ENCODE peak calls at places on chromosomes 3 and 15, in four cellular contexts. One of them, this sample, is unnamed.

GRCh38 chr15:42010434-42010833 is 10.4 kb downstream of the PLA2G4E start:
- DNase-seq in DMS153: no peak
- DNase-seq in AG20443: no peak
- DNase-seq in activated T-helper 9 cell treated with anti-CD3 and anti-CD28 coated beads, Interleukin-2, amount 50 U/mL, for 16 hours: no peak
- DNase-seq in this sample: peak

GRCh38 chr3:169286214-169286613 is 377.3 kb downstream of the MECOM start:
- DNase-seq in AG20443: no peak
- DNase-seq in activated T-helper 9 cell treated with anti-CD3 and anti-CD28 coated beads, Interleukin-2, amount 50 U/mL, for 16 hours: no peak
- DNase-seq in DMS153: no peak
- DNase-seq in this sample: no peak

GRCh38 chr3:68876112-68876713 is 56.1 kb downstream of the TAFA4 start:
- DNase-seq in DMS153: peak
- DNase-seq in activated T-helper 9 cell treated with anti-CD3 and anti-CD28 coated beads, Interleukin-2, amount 50 U/mL, for 16 hours: no peak
- DNase-seq in AG20443: peak
- DNase-seq in this sample: peak

GRCh38 chr3:94184781-94185180 is 121.9 kb downstream of the NSUN3 start:
- DNase-seq in AG20443: no peak
- DNase-seq in DMS153: no peak
- DNase-seq in activated T-helper 9 cell treated with anti-CD3 and anti-CD28 coated beads, Interleukin-2, amount 50 U/mL, for 16 hours: no peak
- DNase-seq in this sample: peak

GRCh38 chr15:49471733-49472132 is 48.7 kb downstream of the FGF7 start:
- DNase-seq in AG20443: no peak
- DNase-seq in DMS153: no peak
- DNase-seq in activated T-helper 9 cell treated with anti-CD3 and anti-CD28 coated beads, Interleukin-2, amount 50 U/mL, for 16 hours: no peak
- DNase-seq in this sample: no peak

GRCh38 chr3:182848906-182849305 is 55.6 kb downstream of the ATP11B start:
- DNase-seq in DMS153: no peak
- DNase-seq in AG20443: no peak
- DNase-seq in activated T-helper 9 cell treated with anti-CD3 and anti-CD28 coated beads, Interleukin-2, amount 50 U/mL, for 16 hours: no peak
- DNase-seq in this sample: no peak

GRCh38 chr3:134328147-134328591 is 46.1 kb downstream of the AMOTL2 start:
- DNase-seq in AG20443: peak
- DNase-seq in DMS153: no peak
- DNase-seq in activated T-helper 9 cell treated with anti-CD3 and anti-CD28 coated beads, Interleukin-2, amount 50 U/mL, for 16 hours: no peak
- DNase-seq in this sample: peak

GRCh38 chr3:196073188-196073838 is 8.6 kb downstream of the TFRC start:
- DNase-seq in AG20443: peak
- DNase-seq in activated T-helper 9 cell treated with anti-CD3 and anti-CD28 coated beads, Interleukin-2, amount 50 U/mL, for 16 hours: peak
- DNase-seq in DMS153: no peak
- DNase-seq in this sample: peak

GRCh38 chr15:52491460-52491859 is 37.2 kb downstream of the MYO5A start:
- DNase-seq in activated T-helper 9 cell treated with anti-CD3 and anti-CD28 coated beads, Interleukin-2, amount 50 U/mL, for 16 hours: no peak
- DNase-seq in DMS153: no peak
- DNase-seq in AG20443: peak
- DNase-seq in this sample: no peak

GRCh38 chr15:89442671-89443307 is 53.6 kb downstream of the RHCG start:
- DNase-seq in activated T-helper 9 cell treated with anti-CD3 and anti-CD28 coated beads, Interleukin-2, amount 50 U/mL, for 16 hours: no peak
- DNase-seq in DMS153: no peak
- DNase-seq in AG20443: peak
- DNase-seq in this sample: no peak

GRCh38 chr3:124775776-124776336 is 45.6 kb downstream of the UMPS start:
- DNase-seq in AG20443: no peak
- DNase-seq in DMS153: no peak
- DNase-seq in activated T-helper 9 cell treated with anti-CD3 and anti-CD28 coated beads, Interleukin-2, amount 50 U/mL, for 16 hours: no peak
- DNase-seq in this sample: no peak

GRCh38 chr3:57147071-57147470 is 18.1 kb downstream of the IL17RD start:
- DNase-seq in activated T-helper 9 cell treated with anti-CD3 and anti-CD28 coated beads, Interleukin-2, amount 50 U/mL, for 16 hours: no peak
- DNase-seq in AG20443: no peak
- DNase-seq in DMS153: no peak
- DNase-seq in this sample: no peak

GRCh38 chr3:15578272-15578671 is 23.1 kb downstream of the HACL1 start:
- DNase-seq in AG20443: no peak
- DNase-seq in DMS153: no peak
- DNase-seq in activated T-helper 9 cell treated with anti-CD3 and anti-CD28 coated beads, Interleukin-2, amount 50 U/mL, for 16 hours: no peak
- DNase-seq in this sample: no peak

GRCh38 chr3:164940737-164941136 is 137.6 kb downstream of the SI start:
- DNase-seq in AG20443: no peak
- DNase-seq in activated T-helper 9 cell treated with anti-CD3 and anti-CD28 coated beads, Interleukin-2, amount 50 U/mL, for 16 hours: no peak
- DNase-seq in DMS153: no peak
- DNase-seq in this sample: no peak

GRCh38 chr3:128069271-128069670 is 17.0 kb downstream of the SEC61A1 start:
- DNase-seq in AG20443: no peak
- DNase-seq in activated T-helper 9 cell treated with anti-CD3 and anti-CD28 coated beads, Interleukin-2, amount 50 U/mL, for 16 hours: no peak
- DNase-seq in DMS153: no peak
- DNase-seq in this sample: no peak

GRCh38 chr15:59570364-59570763 is 41.2 kb upstream of the GCNT3 start:
- DNase-seq in DMS153: no peak
- DNase-seq in activated T-helper 9 cell treated with anti-CD3 and anti-CD28 coated beads, Interleukin-2, amount 50 U/mL, for 16 hours: no peak
- DNase-seq in AG20443: no peak
- DNase-seq in this sample: peak

GRCh38 chr15:41772720-41773331 is 1.5 kb upstream of the MAPKBP1 start:
- DNase-seq in AG20443: peak
- DNase-seq in DMS153: peak
- DNase-seq in activated T-helper 9 cell treated with anti-CD3 and anti-CD28 coated beads, Interleukin-2, amount 50 U/mL, for 16 hours: peak
- DNase-seq in this sample: peak

GRCh38 chr3:71441925-71442620 is 141.5 kb downstream of the FOXP1 start:
- DNase-seq in activated T-helper 9 cell treated with anti-CD3 and anti-CD28 coated beads, Interleukin-2, amount 50 U/mL, for 16 hours: no peak
- DNase-seq in AG20443: no peak
- DNase-seq in DMS153: no peak
- DNase-seq in this sample: no peak

GRCh38 chr3:125129512-125129962 is 73.7 kb upstream of the HEG1 start:
- DNase-seq in AG20443: peak
- DNase-seq in activated T-helper 9 cell treated with anti-CD3 and anti-CD28 coated beads, Interleukin-2, amount 50 U/mL, for 16 hours: no peak
- DNase-seq in DMS153: peak
- DNase-seq in this sample: peak

GRCh38 chr3:152469238-152470025 is 200.7 kb downstream of the MBNL1 start:
- DNase-seq in activated T-helper 9 cell treated with anti-CD3 and anti-CD28 coated beads, Interleukin-2, amount 50 U/mL, for 16 hours: no peak
- DNase-seq in DMS153: no peak
- DNase-seq in AG20443: no peak
- DNase-seq in this sample: peak

GRCh38 chr3:119318871-119319270 is 24.7 kb downstream of the ARHGAP31 start:
- DNase-seq in DMS153: no peak
- DNase-seq in AG20443: peak
- DNase-seq in activated T-helper 9 cell treated with anti-CD3 and anti-CD28 coated beads, Interleukin-2, amount 50 U/mL, for 16 hours: no peak
- DNase-seq in this sample: no peak

GRCh38 chr3:172591876-172592771 is 68.9 kb upstream of the TNFSF10 start:
- DNase-seq in DMS153: no peak
- DNase-seq in activated T-helper 9 cell treated with anti-CD3 and anti-CD28 coated beads, Interleukin-2, amount 50 U/mL, for 16 hours: peak
- DNase-seq in AG20443: no peak
- DNase-seq in this sample: no peak

GRCh38 chr15:47987908-47988532 is 132.8 kb upstream of the SLC24A5 start:
- DNase-seq in activated T-helper 9 cell treated with anti-CD3 and anti-CD28 coated beads, Interleukin-2, amount 50 U/mL, for 16 hours: no peak
- DNase-seq in DMS153: peak
- DNase-seq in AG20443: peak
- DNase-seq in this sample: peak

GRCh38 chr15:92391640-92392039 is 2.0 kb upstream of the ST8SIA2 start:
- DNase-seq in activated T-helper 9 cell treated with anti-CD3 and anti-CD28 coated beads, Interleukin-2, amount 50 U/mL, for 16 hours: no peak
- DNase-seq in DMS153: no peak
- DNase-seq in AG20443: peak
- DNase-seq in this sample: peak

GRCh38 chr15:63891763-63892123 is 58.0 kb upstream of the HERC1 start:
- DNase-seq in activated T-helper 9 cell treated with anti-CD3 and anti-CD28 coated beads, Interleukin-2, amount 50 U/mL, for 16 hours: no peak
- DNase-seq in AG20443: no peak
- DNase-seq in DMS153: no peak
- DNase-seq in this sample: no peak

GRCh38 chr3:136817448-136817847 is 1.5 kb upstream of the SLC35G2 start:
- DNase-seq in AG20443: no peak
- DNase-seq in DMS153: no peak
- DNase-seq in activated T-helper 9 cell treated with anti-CD3 and anti-CD28 coated beads, Interleukin-2, amount 50 U/mL, for 16 hours: no peak
- DNase-seq in this sample: no peak

GRCh38 chr3:124157000-124157712 is 165.2 kb upstream of the ROPN1 start:
- DNase-seq in activated T-helper 9 cell treated with anti-CD3 and anti-CD28 coated beads, Interleukin-2, amount 50 U/mL, for 16 hours: no peak
- DNase-seq in AG20443: no peak
- DNase-seq in DMS153: no peak
- DNase-seq in this sample: no peak

GRCh38 chr3:56720836-56721235 is 37.8 kb upstream of the TASOR start:
- DNase-seq in AG20443: no peak
- DNase-seq in DMS153: no peak
- DNase-seq in activated T-helper 9 cell treated with anti-CD3 and anti-CD28 coated beads, Interleukin-2, amount 50 U/mL, for 16 hours: no peak
- DNase-seq in this sample: no peak

GRCh38 chr3:153162513-153163348 is 705 bp downstream of the RAP2B start:
- DNase-seq in DMS153: no peak
- DNase-seq in activated T-helper 9 cell treated with anti-CD3 and anti-CD28 coated beads, Interleukin-2, amount 50 U/mL, for 16 hours: peak
- DNase-seq in AG20443: peak
- DNase-seq in this sample: peak

GRCh38 chr3:11878837-11879236 is 32.2 kb upstream of the TAMM41 start:
- DNase-seq in DMS153: no peak
- DNase-seq in AG20443: no peak
- DNase-seq in activated T-helper 9 cell treated with anti-CD3 and anti-CD28 coated beads, Interleukin-2, amount 50 U/mL, for 16 hours: no peak
- DNase-seq in this sample: no peak

GRCh38 chr3:56096941-56097340 is 371.3 kb downstream of the ERC2 start:
- DNase-seq in activated T-helper 9 cell treated with anti-CD3 and anti-CD28 coated beads, Interleukin-2, amount 50 U/mL, for 16 hours: no peak
- DNase-seq in DMS153: no peak
- DNase-seq in AG20443: no peak
- DNase-seq in this sample: no peak

This sample was measured in mammary epithelial cell.